ENCODE peak calls at places on chromosomes 3 and 15, in eight cellular contexts. C is endothelial cell of umbilical vein, V is Panc1, A is breast epithelium, N is GM23338, Z is H1, K is upper lobe of left lung, X is GM12878. U is an unnamed sample.

GRCh38 chr3:107458871-107459270 is 63.9 kb upstream of the BBX start:
- DNase-seq in C (no peak), V (no peak), A (no peak), N (no peak), Z (no peak), K (no peak), X (no peak), U (no peak)

GRCh38 chr15:41513282-41514227 is at the start of gene LTK:
- DNase-seq in C (no peak), V (no peak), A (no peak), N (peak), Z (no peak), K (peak), X (no peak), U (peak)

GRCh38 chr15:64045774-64046346 is 425 bp downstream of the DAPK2 start:
- DNase-seq in C (no peak), V (no peak), A (no peak), N (peak), Z (no peak), K (no peak), X (no peak), U (peak)

GRCh38 chr3:71542548-71543370 is 40.8 kb downstream of the FOXP1 start:
- DNase-seq in C (peak), V (no peak), A (peak), N (peak), Z (no peak), K (peak), X (no peak), U (peak)

GRCh38 chr3:160163259-160163878 is 61.9 kb upstream of the C3orf80 start:
- DNase-seq in C (peak), V (peak), A (no peak), N (no peak), Z (no peak), K (no peak), X (no peak), U (no peak)

GRCh38 chr3:8638994-8639393 is 5.6 kb downstream of the SSUH2 start:
- DNase-seq in C (no peak), V (no peak), A (no peak), N (no peak), Z (no peak), K (no peak), X (no peak), U (no peak)

GRCh38 chr3:25768851-25769250 is 14.4 kb downstream of the NGLY1 start:
- DNase-seq in C (no peak), V (no peak), A (no peak), N (no peak), Z (no peak), K (no peak), X (no peak), U (no peak)

GRCh38 chr3:27655536-27655935 is 66.6 kb downstream of the EOMES start:
- DNase-seq in C (no peak), V (no peak), A (no peak), N (no peak), Z (no peak), K (no peak), X (no peak), U (no peak)

GRCh38 chr3:132006605-132007204 is 28.1 kb downstream of the CPNE4 start:
- DNase-seq in C (peak), V (peak), A (no peak), N (peak), Z (no peak), K (no peak), X (no peak), U (peak)

GRCh38 chr3:38455639-38456430 is 2.1 kb downstream of the ACVR2B start:
- DNase-seq in C (no peak), V (no peak), A (no peak), N (peak), Z (peak), K (no peak), X (no peak), U (no peak)

GRCh38 chr15:95574053-95574452 is 756.4 kb upstream of the NR2F2 start:
- DNase-seq in C (no peak), V (no peak), A (no peak), N (no peak), Z (no peak), K (no peak), X (no peak), U (no peak)

GRCh38 chr15:95581595-95581994 is 748.9 kb upstream of the NR2F2 start:
- DNase-seq in C (no peak), V (no peak), A (no peak), N (no peak), Z (no peak), K (peak), X (no peak), U (no peak)

GRCh38 chr15:95577911-95578310 is 752.6 kb upstream of the NR2F2 start:
- DNase-seq in C (no peak), V (no peak), A (no peak), N (no peak), Z (no peak), K (no peak), X (no peak), U (no peak)
- TF ChIP-seq POLR2AphosphoS5 in C (no peak), V (no peak), A (no peak), N (no peak), Z (no peak), K (no peak), X (no peak), U (no peak)

GRCh38 chr3:188316723-188317070 is 162.7 kb downstream of the LPP start:
- DNase-seq in C (no peak), V (no peak), A (no peak), N (no peak), Z (no peak), K (no peak), X (no peak), U (no peak)
- TF ChIP-seq POLR2AphosphoS5 in C (no peak), V (no peak), A (no peak), N (no peak), Z (no peak), K (no peak), X (no peak), U (no peak)

DNA sequence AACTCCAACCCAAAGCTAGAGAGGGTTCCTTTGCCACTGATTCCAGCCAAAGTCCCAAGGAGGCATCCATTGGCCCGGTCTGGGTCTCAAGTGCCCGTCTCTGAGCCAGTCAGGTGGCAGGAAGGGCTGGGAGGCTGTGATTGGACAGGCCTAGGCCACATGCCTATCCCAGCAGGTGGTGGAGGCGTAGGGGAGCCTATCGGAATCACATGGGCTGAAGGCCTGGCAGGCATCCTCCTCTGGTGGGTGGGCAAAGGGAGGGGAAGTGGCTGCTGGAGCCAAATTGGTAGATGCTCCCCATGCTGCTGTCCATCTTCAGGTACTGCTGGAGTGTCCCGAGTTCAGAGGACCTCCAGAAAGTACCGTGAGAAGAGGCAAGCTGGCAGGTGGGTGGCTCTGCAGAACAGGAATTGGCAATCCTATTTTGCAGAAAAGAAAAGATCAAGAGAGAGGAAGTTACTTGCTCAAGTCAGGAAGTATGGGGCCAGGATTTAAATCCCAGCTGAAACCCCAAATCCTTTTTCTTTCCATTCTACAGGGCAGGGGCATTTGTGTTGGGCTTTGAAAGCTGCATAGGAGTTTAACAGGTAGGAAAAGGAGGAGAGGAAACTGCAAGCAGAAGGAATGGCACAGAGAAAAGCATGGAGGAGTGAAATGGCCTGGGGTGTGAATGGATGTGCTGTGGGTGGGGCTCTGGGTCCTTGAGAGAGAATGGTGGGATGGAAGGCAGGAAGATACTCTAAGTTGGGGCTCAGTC is 3.7 kb downstream of the CHST13 start:
- DNase-seq in C (no peak), V (no peak), A (no peak), N (no peak), Z (no peak), K (no peak), X (no peak), U (no peak)
- TF ChIP-seq POLR2AphosphoS5 in C (no peak), V (no peak), A (no peak), N (no peak), Z (no peak), K (no peak), X (no peak), U (no peak)

GRCh38 chr15:67157779-67158366 is 92.5 kb downstream of the SMAD3 start:
- DNase-seq in C (no peak), V (no peak), A (no peak), N (no peak), Z (no peak), K (no peak), X (no peak), U (no peak)
- TF ChIP-seq POLR2AphosphoS5 in C (no peak), V (no peak), A (no peak), N (no peak), Z (no peak), K (no peak), X (no peak), U (no peak)

DNA sequence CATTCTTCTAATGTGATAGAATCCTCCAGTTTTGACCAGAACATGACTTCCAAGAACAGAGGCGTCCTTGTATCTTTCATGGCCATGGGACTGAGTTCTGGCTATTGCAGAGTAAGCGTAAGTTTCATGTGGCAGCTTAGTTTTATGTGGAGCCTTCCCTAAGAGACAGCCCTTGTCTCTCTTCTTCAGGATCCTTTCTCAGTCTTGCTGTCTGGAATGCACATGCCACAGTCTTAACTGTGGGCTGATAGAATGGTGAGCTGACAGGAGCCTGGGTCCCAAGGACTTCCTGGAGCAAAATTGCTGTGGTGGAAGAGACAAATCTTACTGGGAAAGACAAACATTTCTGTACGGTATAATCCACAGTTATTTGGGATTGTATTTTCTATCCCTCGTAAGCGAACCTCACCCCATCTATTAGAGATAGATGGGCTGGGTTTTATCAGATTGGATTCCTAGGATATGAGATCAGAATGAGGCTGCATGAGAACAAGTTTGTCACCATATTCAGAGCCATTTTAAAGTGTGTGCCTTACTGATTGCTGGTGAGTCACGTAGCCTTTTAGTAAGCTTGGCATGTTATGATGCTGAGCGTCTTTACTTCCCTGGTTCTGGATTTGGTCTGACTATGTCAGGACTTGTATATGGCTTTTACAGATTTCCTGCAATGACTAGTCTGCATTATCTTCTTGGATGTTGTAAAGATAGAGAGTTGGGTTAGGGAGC is 32.8 kb downstream of the CDIN1 start:
- DNase-seq in C (peak), V (no peak), A (no peak), N (no peak), Z (no peak), K (no peak), X (no peak), U (no peak)
- TF ChIP-seq POLR2AphosphoS5 in C (no peak), V (no peak), A (no peak), N (no peak), Z (no peak), K (no peak), X (no peak), U (no peak)

GRCh38 chr15:65066635-65067333 is 1.0 kb downstream of the RASL12 start:
- DNase-seq in C (no peak), V (no peak), A (no peak), N (peak), Z (no peak), K (no peak), X (no peak), U (no peak)
- TF ChIP-seq POLR2AphosphoS5 in C (no peak), V (no peak), A (no peak), N (no peak), Z (no peak), K (no peak), X (no peak), U (no peak)

DNA sequence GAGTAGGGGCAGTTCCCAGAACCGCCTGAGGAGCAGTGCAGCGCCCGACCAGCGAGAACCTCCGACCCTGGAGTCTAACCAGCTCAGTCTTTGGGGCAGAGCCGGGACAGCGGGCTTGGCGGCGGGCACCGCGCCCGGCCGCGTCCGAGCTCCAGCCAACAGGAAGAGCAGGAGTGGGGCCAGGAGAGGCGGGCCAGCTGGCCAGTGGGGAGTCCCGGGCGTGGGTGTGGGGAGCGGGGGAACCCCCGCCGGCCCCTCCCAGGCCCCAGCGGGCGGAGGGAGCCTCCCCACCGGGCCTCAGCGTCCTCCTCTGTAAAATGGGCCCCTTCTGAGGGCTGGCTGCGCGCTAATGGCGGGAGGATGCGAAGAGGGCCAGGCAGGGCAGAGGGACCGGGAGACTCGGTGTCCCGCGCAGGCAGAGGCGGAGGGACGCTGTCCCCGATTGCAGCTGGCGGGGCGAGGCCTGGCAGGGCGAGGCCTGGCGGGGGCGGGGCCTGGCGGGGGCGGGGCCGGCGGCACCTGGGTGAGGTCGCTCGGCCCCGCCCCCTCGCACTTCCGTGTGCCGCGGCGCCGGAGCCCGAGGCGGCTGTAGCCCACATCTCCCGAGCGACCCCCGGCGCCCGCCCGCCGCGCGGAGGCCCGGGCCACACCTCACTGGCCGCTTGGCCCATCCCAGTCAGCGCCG is at the start of gene PRKCD:
- DNase-seq in C (peak), V (peak), A (peak), N (peak), Z (no peak), K (peak), X (no peak), U (peak)
- TF ChIP-seq POLR2AphosphoS5 in C (peak), V (peak), A (peak), N (peak), Z (peak), K (peak), X (peak), U (peak)

DNA sequence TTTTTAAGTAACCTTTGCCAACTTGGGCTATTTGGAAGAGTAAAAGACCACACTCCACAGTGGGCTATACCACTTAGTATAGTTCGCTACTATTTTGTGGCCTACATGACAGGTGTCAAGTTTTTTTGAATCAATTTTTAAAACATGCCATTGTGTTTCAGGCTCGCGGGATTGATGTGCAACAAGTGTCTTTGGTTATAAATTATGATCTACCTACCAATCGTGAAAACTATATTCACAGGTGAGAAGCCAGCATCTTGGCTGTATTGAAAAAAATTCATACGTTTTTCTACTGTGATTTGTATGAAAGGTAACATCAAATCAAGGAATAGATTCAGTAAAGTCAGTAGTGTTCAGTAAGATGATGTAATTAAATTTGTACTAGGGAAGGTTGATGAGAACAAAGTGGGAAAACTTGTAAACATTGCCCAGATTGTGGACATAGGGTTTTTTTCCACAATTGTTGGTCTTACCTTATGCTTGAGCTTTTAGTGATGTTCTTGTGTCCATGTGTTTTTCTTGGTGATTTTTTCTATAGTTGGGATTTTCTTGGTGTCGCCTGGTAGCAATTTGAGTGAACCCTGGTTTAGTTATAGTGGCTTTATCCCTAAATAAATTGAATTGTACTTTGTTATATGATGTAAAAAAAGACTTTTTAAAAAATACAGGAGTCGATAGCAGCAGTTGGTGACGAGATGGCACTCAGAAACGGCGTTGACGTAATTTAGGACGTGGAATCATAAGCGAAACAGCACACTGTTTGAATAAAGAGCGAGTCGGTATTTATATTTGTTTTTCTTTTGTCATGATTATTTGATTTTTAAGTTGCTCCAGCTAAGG is 4.5 kb downstream of the EIF4A2 start:
- DNase-seq in C (no peak), V (no peak), A (no peak), N (no peak), Z (no peak), K (no peak), X (no peak), U (no peak)
- TF ChIP-seq POLR2AphosphoS5 in C (no peak), V (no peak), A (no peak), N (peak), Z (peak), K (no peak), X (peak), U (no peak)

U was measured in transverse colon.